ENCODE peak calls at places on chromosomes 2 and 18, in five cellular contexts. F is A673; P is A549; E is CD8-positive, alpha-beta T cell; S is right cardiac atrium. G is an unnamed sample. For H3K9me3, the result is how much of the 10 kb centered on the place peaks cover.

GRCh38 chr18:31204169-31204568 is 41.5 kb upstream of the DSC1 start:
- DNase-seq in F (no peak), P (no peak), S (no peak), E (no peak), G (no peak)

GRCh38 chr2:85656468-85656867 is 11.5 kb downstream of the SFTPB start:
- DNase-seq in P (no peak), S (no peak), F (no peak), E (no peak), G (no peak)

GRCh38 chr2:141828761-141829160 is 302.1 kb downstream of the LRP1B start:
- DNase-seq in E (no peak), F (no peak), P (no peak), S (no peak), G (no peak)

GRCh38 chr2:43985359-43985758 is 10.4 kb downstream of the LRPPRC start:
- DNase-seq in F (no peak), E (no peak), S (no peak), P (no peak), G (no peak)

GRCh38 chr2:73895473-73895872 is 2.7 kb downstream of the ACTG2 start:
- DNase-seq in P (no peak), E (no peak), S (no peak), F (no peak), G (no peak)

GRCh38 chr2:241130316-241130715 is 19.0 kb downstream of the PASK start:
- DNase-seq in S (peak), E (no peak), P (no peak), F (no peak), G (no peak)

GRCh38 chr2:100145893-100146753 is 3.7 kb upstream of the AFF3 start:
- DNase-seq in P (no peak), E (no peak), F (no peak), S (no peak), G (no peak)

GRCh38 chr2:142325870-142326269 is 195.1 kb upstream of the LRP1B start:
- DNase-seq in P (no peak), F (no peak), E (no peak), S (no peak), G (no peak)

GRCh38 chr18:13558790-13559189 is 167.6 kb downstream of the FAM210A start:
- DNase-seq in F (no peak), P (no peak), E (no peak), S (no peak), G (no peak)

GRCh38 chr2:24491626-24492282 is 700 bp downstream of the NCOA1 start:
- DNase-seq in S (peak), P (peak), F (peak), E (peak), G (peak)

GRCh38 chr2:222424729-222425671 is 657 bp downstream of the SGPP2 start:
- DNase-seq in E (no peak), F (no peak), S (no peak), P (no peak), G (no peak)

GRCh38 chr2:128405981-128406601 is 87.4 kb upstream of the HS6ST1 start:
- DNase-seq in P (no peak), S (no peak), E (no peak), F (no peak), G (no peak)

GRCh38 chr2:141499123-141499522 is 631.7 kb downstream of the LRP1B start:
- DNase-seq in E (no peak), S (no peak), F (no peak), P (no peak), G (no peak)

GRCh38 chr2:167750675-167751074 is 496.7 kb downstream of the STK39 start:
- DNase-seq in S (no peak), F (no peak), E (no peak), P (no peak), G (no peak)

GRCh38 chr2:109257653-109258052 is 128.6 kb downstream of the SH3RF3 start:
- DNase-seq in F (no peak), S (no peak), E (no peak), P (no peak), G (no peak)

GRCh38 chr18:26532367-26533340 is 15.7 kb downstream of the KCTD1 start:
- DNase-seq in P (no peak), S (no peak), F (no peak), E (no peak), G (no peak)

GRCh38 chr2:144137705-144138428 is 382.1 kb downstream of the ZEB2 start:
- DNase-seq in F (no peak), S (no peak), P (no peak), E (no peak), G (no peak)

GRCh38 chr2:67991456-67991855 is 71.3 kb downstream of the C1D start:
- DNase-seq in E (no peak), P (no peak), S (no peak), F (no peak), G (no peak)

GRCh38 chr2:190948671-190949070 is 65.3 kb downstream of the STAT1 start:
- DNase-seq in F (no peak), E (no peak), S (no peak), P (no peak), G (no peak)

GRCh38 chr2:19746611-19747309 is 155.0 kb downstream of the TTC32 start:
- DNase-seq in F (peak), P (peak), E (no peak), S (no peak), G (no peak)

GRCh38 chr2:68420254-68420910 is 46.7 kb downstream of the FBXO48 start:
- DNase-seq in P (no peak), E (no peak), S (no peak), F (peak), G (no peak)

GRCh38 chr2:121058852-121059558 is 226.0 kb downstream of the TFCP2L1 start:
- DNase-seq in F (no peak), S (no peak), E (no peak), P (no peak), G (no peak)

GRCh38 chr2:240893363-240893828 is 2.6 kb downstream of the MAB21L4 start:
- DNase-seq in E (peak), F (peak), P (no peak), S (peak), G (no peak)

GRCh38 chr2:72147971-72148369 is 308 bp upstream of the CYP26B1 start:
- DNase-seq in F (no peak), P (no peak), S (no peak), E (no peak), G (no peak)

GRCh38 chr18:34322365-34323289 is 97.9 kb upstream of the NOL4 start:
- DNase-seq in S (peak), P (no peak), F (peak), E (no peak), G (no peak)

GRCh38 chr2:237824085-237824484 is 25.5 kb downstream of the RBM44 start:
- DNase-seq in E (no peak), S (no peak), P (no peak), F (no peak), G (no peak)

GRCh38 chr2:238063414-238064189 is 2.8 kb downstream of the SCLY start:
- DNase-seq in P (no peak), F (no peak), E (no peak), S (no peak), G (no peak)

GRCh38 chr18:78519394-78520062 is 460.1 kb upstream of the SALL3 start:
- DNase-seq in P (no peak), S (no peak), F (no peak), E (no peak), G (no peak)
- H3K9me3 ChIP-seq in P (under half), S (under half), F (under half), E (under half), G (under half)

DNA sequence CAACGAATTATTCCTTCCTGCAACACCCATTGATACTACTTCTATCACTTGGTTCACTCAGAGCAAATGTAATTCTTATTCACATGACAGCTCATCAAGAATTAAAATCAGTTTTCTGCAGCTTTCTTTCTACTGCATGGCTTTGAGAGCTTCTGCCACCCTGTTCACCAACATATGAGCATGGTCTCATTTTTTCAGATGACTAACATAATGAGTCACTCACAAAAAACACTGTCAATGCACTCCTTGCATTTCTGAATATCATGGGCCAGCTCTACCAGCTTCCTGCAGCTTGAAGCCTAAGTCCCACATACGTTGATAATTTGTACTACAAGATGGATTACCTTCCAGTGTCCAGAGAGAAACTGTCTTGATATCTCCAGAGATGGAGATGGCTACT is 342.9 kb downstream of the LRATD1 start:
- DNase-seq in S (no peak), F (no peak), P (no peak), E (no peak), G (no peak)
- H3K27ac ChIP-seq in S (no peak), F (no peak), P (no peak), E (no peak), G (no peak)

DNA sequence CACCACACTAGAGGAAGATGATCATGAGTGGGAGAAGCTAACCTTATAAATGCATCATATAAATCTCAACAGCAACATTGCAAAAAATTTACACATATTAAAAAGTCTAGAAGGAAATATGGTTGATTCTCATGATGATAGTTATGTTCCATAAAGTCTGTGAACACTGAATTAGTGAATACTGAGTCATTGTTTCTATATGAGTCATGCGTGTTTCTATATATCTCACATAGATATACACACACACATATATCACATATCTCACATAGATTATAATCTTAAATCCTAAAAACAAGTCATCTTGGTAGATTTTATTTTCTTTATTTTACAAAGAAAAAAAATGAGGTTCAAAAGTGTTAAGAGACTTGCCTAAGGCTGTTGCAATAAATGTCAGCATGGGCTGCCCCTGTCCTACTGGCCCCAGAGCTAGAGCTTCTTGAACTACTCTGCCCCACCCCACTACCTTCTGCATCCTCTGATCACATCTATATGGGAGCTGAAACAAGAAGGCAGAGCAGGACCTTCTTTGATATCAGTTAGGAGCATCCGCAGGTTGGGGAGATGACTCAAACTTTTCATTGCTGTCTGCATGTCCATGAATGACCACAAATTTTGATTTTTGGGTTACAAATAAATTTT is 81.8 kb upstream of the ADAM23 start:
- DNase-seq in S (no peak), P (no peak), F (no peak), E (no peak), G (no peak)
- H3K4me3 ChIP-seq in S (no peak), P (no peak), F (no peak), E (no peak), G (no peak)

DNA sequence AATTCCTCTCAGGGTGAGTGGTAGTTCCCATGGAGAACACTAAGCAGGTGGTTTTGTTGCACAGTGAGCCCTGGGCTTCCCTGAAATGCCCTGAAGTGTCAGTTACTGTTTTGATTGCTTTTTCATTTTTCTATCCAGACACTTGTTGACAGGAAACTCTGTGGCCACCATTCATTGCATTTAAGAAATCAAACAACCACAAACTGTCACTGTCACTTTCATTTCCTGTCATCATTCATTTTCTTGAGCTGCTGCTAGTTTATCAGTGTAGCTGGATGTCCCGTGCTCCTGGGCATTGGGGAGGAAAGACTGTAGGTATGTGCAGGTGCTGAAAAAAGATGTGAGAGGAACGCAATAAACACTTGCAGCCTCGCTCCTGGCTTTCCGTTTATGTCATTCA is 891.6 kb upstream of the ZEB2 start:
- DNase-seq in P (no peak), E (no peak), S (no peak), F (peak), G (peak)
- H3K9me3 ChIP-seq in P (under half), E (under half), S (under half), F (under half), G (under half)